ENCODE peak calls at places on chromosomes 13 and 19, in four cellular contexts. One of them, this sample, is unnamed. For H3K4me1 and H3K9me3, the result is how much of the 10 kb centered on the place peaks cover.

GRCh38 chr19:22605275-22606211 is 28.6 kb upstream of the ZNF492 start:
- DNase-seq in stomach: no peak
- DNase-seq in upper lobe of right lung: no peak
- DNase-seq in Peyer's patch: no peak
- DNase-seq in this sample: no peak

GRCh38 chr19:54388001-54388802 is 23.5 kb upstream of the LAIR1 start:
- DNase-seq in stomach: no peak
- DNase-seq in upper lobe of right lung: peak
- DNase-seq in Peyer's patch: peak
- DNase-seq in this sample: peak

GRCh38 chr13:26707122-26708006 is 53.2 kb downstream of the GPR12 start:
- DNase-seq in stomach: no peak
- DNase-seq in upper lobe of right lung: no peak
- DNase-seq in Peyer's patch: no peak
- DNase-seq in this sample: peak

GRCh38 chr19:57161985-57162544 is 5.2 kb downstream of the DUXA start:
- DNase-seq in stomach: no peak
- DNase-seq in upper lobe of right lung: no peak
- DNase-seq in Peyer's patch: no peak
- DNase-seq in this sample: no peak

GRCh38 chr19:50728084-50728737 is 5.0 kb downstream of the CLEC11A start:
- DNase-seq in stomach: peak
- DNase-seq in upper lobe of right lung: peak
- DNase-seq in Peyer's patch: peak
- DNase-seq in this sample: peak

GRCh38 chr13:51733656-51734334 is 70.2 kb downstream of the DHRS12 start:
- DNase-seq in stomach: no peak
- DNase-seq in upper lobe of right lung: no peak
- DNase-seq in Peyer's patch: no peak
- DNase-seq in this sample: no peak

GRCh38 chr13:50123862-50124535 is 108.8 kb downstream of the KCNRG start:
- DNase-seq in stomach: peak
- DNase-seq in upper lobe of right lung: peak
- DNase-seq in Peyer's patch: peak
- DNase-seq in this sample: peak

GRCh38 chr19:51031880-51032225 is 2.9 kb downstream of the KLK12 start:
- DNase-seq in stomach: no peak
- DNase-seq in upper lobe of right lung: peak
- DNase-seq in Peyer's patch: no peak
- DNase-seq in this sample: no peak

GRCh38 chr19:16076958-16077611 is 790 bp downstream of the TPM4 start:
- DNase-seq in stomach: peak
- DNase-seq in upper lobe of right lung: peak
- DNase-seq in Peyer's patch: peak
- DNase-seq in this sample: peak

GRCh38 chr13:77565635-77566034 is 30.1 kb downstream of the SCEL start:
- DNase-seq in stomach: no peak
- DNase-seq in upper lobe of right lung: no peak
- DNase-seq in Peyer's patch: no peak
- DNase-seq in this sample: no peak

GRCh38 chr13:111006508-111007031 is 91.7 kb upstream of the ANKRD10 start:
- DNase-seq in stomach: no peak
- DNase-seq in upper lobe of right lung: peak
- DNase-seq in Peyer's patch: peak
- DNase-seq in this sample: no peak

GRCh38 chr13:111917086-111917485 is 149.9 kb upstream of the SOX1 start:
- DNase-seq in stomach: no peak
- DNase-seq in upper lobe of right lung: peak
- DNase-seq in Peyer's patch: peak
- DNase-seq in this sample: no peak

GRCh38 chr13:99269627-99270252 is 11.6 kb upstream of the GPR18 start:
- DNase-seq in stomach: no peak
- DNase-seq in upper lobe of right lung: no peak
- DNase-seq in Peyer's patch: peak
- DNase-seq in this sample: no peak

GRCh38 chr13:30932481-30933333 is at the start of gene TEX26:
- DNase-seq in stomach: no peak
- DNase-seq in upper lobe of right lung: no peak
- DNase-seq in Peyer's patch: no peak
- DNase-seq in this sample: no peak

GRCh38 chr13:112069727-112070300 is 2.9 kb downstream of the SOX1 start:
- DNase-seq in stomach: no peak
- DNase-seq in upper lobe of right lung: no peak
- DNase-seq in Peyer's patch: no peak
- DNase-seq in this sample: no peak

GRCh38 chr19:13850910-13851753 is 25.8 kb upstream of the NANOS3 start:
- DNase-seq in stomach: peak
- DNase-seq in upper lobe of right lung: peak
- DNase-seq in Peyer's patch: peak
- DNase-seq in this sample: peak

GRCh38 chr13:26220575-26220974 is 1.5 kb downstream of the RNF6 start:
- DNase-seq in stomach: no peak
- DNase-seq in upper lobe of right lung: no peak
- DNase-seq in Peyer's patch: no peak
- DNase-seq in this sample: no peak

GRCh38 chr13:111283991-111284390 is 36.5 kb upstream of the TEX29 start:
- DNase-seq in stomach: no peak
- DNase-seq in upper lobe of right lung: no peak
- DNase-seq in Peyer's patch: no peak
- DNase-seq in this sample: no peak

GRCh38 chr13:113239986-113240385 is 30.6 kb downstream of the CUL4A start:
- DNase-seq in stomach: no peak
- DNase-seq in upper lobe of right lung: no peak
- DNase-seq in Peyer's patch: no peak
- DNase-seq in this sample: no peak

GRCh38 chr13:28136916-28137315 is 1.4 kb upstream of the PAN3 start:
- DNase-seq in stomach: no peak
- DNase-seq in upper lobe of right lung: no peak
- DNase-seq in Peyer's patch: no peak
- DNase-seq in this sample: no peak

GRCh38 chr13:74246398-74246975 is 112.3 kb upstream of the KLF12 start:
- DNase-seq in stomach: no peak
- DNase-seq in upper lobe of right lung: no peak
- DNase-seq in Peyer's patch: no peak
- DNase-seq in this sample: peak

GRCh38 chr19:723247-723646 is 14.5 kb downstream of the PALM start:
- DNase-seq in stomach: no peak
- DNase-seq in upper lobe of right lung: no peak
- DNase-seq in Peyer's patch: no peak
- DNase-seq in this sample: no peak

GRCh38 chr13:75666646-75667351 is 30.7 kb downstream of the LMO7 start:
- DNase-seq in stomach: no peak
- DNase-seq in upper lobe of right lung: no peak
- DNase-seq in Peyer's patch: no peak
- DNase-seq in this sample: no peak

GRCh38 chr19:31146546-31147183 is 202.6 kb downstream of the TSHZ3 start:
- DNase-seq in stomach: no peak
- DNase-seq in upper lobe of right lung: no peak
- DNase-seq in Peyer's patch: no peak
- DNase-seq in this sample: no peak

GRCh38 chr13:102608944-102609343 is 12.2 kb downstream of the TPP2 start:
- DNase-seq in stomach: no peak
- DNase-seq in upper lobe of right lung: no peak
- DNase-seq in Peyer's patch: no peak
- DNase-seq in this sample: no peak

GRCh38 chr13:71912524-71912923 is 45.5 kb upstream of the DACH1 start:
- DNase-seq in stomach: no peak
- DNase-seq in upper lobe of right lung: no peak
- DNase-seq in Peyer's patch: no peak
- DNase-seq in this sample: no peak

GRCh38 chr13:37546087-37546486 is 52.5 kb downstream of the POSTN start:
- DNase-seq in stomach: no peak
- DNase-seq in upper lobe of right lung: no peak
- DNase-seq in Peyer's patch: no peak
- DNase-seq in this sample: no peak

GRCh38 chr19:16252459-16253205 is 54.9 kb downstream of the AP1M1 start:
- DNase-seq in stomach: no peak
- DNase-seq in upper lobe of right lung: no peak
- DNase-seq in Peyer's patch: peak
- DNase-seq in this sample: no peak

GRCh38 chr19:3682741-3683404 is 17.4 kb downstream of the PIP5K1C start:
- DNase-seq in stomach: no peak
- DNase-seq in upper lobe of right lung: no peak
- DNase-seq in Peyer's patch: no peak
- DNase-seq in this sample: peak

GRCh38 chr19:3687393-3687773 is 12.9 kb downstream of the PIP5K1C start:
- DNase-seq in stomach: no peak
- DNase-seq in upper lobe of right lung: no peak
- DNase-seq in Peyer's patch: no peak
- DNase-seq in this sample: no peak

GRCh38 chr19:3683866-3684816 is 16.1 kb downstream of the PIP5K1C start:
- DNase-seq in stomach: no peak
- DNase-seq in upper lobe of right lung: no peak
- DNase-seq in Peyer's patch: no peak
- DNase-seq in this sample: no peak

GRCh38 chr19:3683405-3683865 is 16.8 kb downstream of the PIP5K1C start:
- DNase-seq in stomach: no peak
- DNase-seq in upper lobe of right lung: no peak
- DNase-seq in Peyer's patch: no peak
- DNase-seq in this sample: no peak

DNA sequence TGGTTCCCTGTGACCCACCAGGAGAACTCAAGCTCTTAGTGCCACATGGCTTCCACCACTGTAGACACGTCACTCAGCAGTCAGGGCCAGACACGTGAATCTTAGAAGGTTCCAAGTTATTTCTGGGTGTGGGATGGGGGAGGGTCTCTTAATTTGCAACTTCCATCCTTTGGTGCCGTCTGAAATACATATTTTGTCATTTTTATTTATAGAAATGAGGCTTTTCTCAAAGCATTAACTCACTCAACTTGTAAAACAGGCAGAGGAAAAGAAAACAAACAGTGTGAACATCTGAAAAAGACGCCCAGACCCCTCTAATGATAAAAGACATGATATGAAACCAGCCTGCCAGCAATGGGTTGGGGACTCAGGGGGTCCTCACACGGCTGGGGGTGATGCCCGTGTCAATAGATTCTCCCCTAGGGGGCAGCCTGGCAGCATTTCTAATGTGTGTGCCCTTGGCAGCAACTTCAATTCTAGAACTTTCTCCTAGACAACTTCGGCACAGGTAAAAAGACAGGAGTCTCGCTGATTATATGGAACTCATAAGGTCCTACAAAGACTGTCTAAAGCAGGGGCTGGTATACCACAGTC is 15.4 kb downstream of the PIP5K1C start:
- DNase-seq in stomach: no peak
- DNase-seq in upper lobe of right lung: no peak
- DNase-seq in Peyer's patch: no peak
- DNase-seq in this sample: no peak
- H3K4me1 ChIP-seq in stomach: under half
- H3K4me1 ChIP-seq in upper lobe of right lung: under half
- H3K4me1 ChIP-seq in Peyer's patch: under half
- H3K4me1 ChIP-seq in this sample: under half

GRCh38 chr19:20661150-20661819 is at the start of gene ZNF626:
- DNase-seq in stomach: peak
- DNase-seq in upper lobe of right lung: peak
- DNase-seq in Peyer's patch: peak
- DNase-seq in this sample: peak

GRCh38 chr19:20664917-20665781 is 3.8 kb upstream of the ZNF626 start:
- DNase-seq in stomach: no peak
- DNase-seq in upper lobe of right lung: peak
- DNase-seq in Peyer's patch: no peak
- DNase-seq in this sample: no peak

GRCh38 chr19:20662421-20663105 is 1.2 kb upstream of the ZNF626 start:
- DNase-seq in stomach: no peak
- DNase-seq in upper lobe of right lung: no peak
- DNase-seq in Peyer's patch: no peak
- DNase-seq in this sample: no peak

DNA sequence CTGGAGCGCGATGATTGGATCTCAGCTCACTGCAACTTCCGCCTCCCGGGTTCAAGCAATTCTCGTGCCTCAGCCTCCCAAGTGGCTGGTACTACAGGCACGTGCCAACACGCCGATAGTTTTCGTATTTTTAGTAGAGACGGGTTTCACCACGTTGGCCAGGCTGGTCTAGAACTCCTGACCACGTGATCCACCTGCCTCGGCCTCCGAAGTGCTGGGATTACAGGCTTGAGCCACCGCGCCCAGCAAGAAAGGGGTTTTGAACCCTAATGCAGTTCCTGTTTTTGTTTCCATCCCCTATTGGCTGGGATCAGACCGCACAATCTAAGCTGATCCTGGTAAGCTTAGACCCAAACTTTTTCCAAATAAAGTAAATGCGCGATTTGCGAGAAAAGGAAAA is 898 bp downstream of the ZNF626 start:
- DNase-seq in stomach: no peak
- DNase-seq in upper lobe of right lung: no peak
- DNase-seq in Peyer's patch: no peak
- DNase-seq in this sample: no peak
- H3K9me3 ChIP-seq in stomach: under half
- H3K9me3 ChIP-seq in upper lobe of right lung: under half
- H3K9me3 ChIP-seq in Peyer's patch: under half
- H3K9me3 ChIP-seq in this sample: under half

GRCh38 chr19:10007366-10007765 is 2.9 kb downstream of the COL5A3 start:
- DNase-seq in stomach: no peak
- DNase-seq in upper lobe of right lung: no peak
- DNase-seq in Peyer's patch: no peak
- DNase-seq in this sample: no peak

GRCh38 chr19:10007811-10008211 is 2.5 kb downstream of the COL5A3 start:
- DNase-seq in stomach: no peak
- DNase-seq in upper lobe of right lung: no peak
- DNase-seq in Peyer's patch: no peak
- DNase-seq in this sample: no peak

GRCh38 chr19:10005632-10006334 is 4.5 kb downstream of the COL5A3 start:
- DNase-seq in stomach: no peak
- DNase-seq in upper lobe of right lung: no peak
- DNase-seq in Peyer's patch: no peak
- DNase-seq in this sample: no peak

GRCh38 chr19:10006752-10007323 is 3.5 kb downstream of the COL5A3 start:
- DNase-seq in stomach: no peak
- DNase-seq in upper lobe of right lung: no peak
- DNase-seq in Peyer's patch: no peak
- DNase-seq in this sample: no peak

GRCh38 chr19:10006335-10006708 is 4.0 kb downstream of the COL5A3 start:
- DNase-seq in stomach: no peak
- DNase-seq in upper lobe of right lung: no peak
- DNase-seq in Peyer's patch: no peak
- DNase-seq in this sample: no peak
- H3K27ac ChIP-seq in stomach: peak
- H3K27ac ChIP-seq in upper lobe of right lung: peak
- H3K27ac ChIP-seq in Peyer's patch: peak
- H3K27ac ChIP-seq in this sample: no peak

DNA sequence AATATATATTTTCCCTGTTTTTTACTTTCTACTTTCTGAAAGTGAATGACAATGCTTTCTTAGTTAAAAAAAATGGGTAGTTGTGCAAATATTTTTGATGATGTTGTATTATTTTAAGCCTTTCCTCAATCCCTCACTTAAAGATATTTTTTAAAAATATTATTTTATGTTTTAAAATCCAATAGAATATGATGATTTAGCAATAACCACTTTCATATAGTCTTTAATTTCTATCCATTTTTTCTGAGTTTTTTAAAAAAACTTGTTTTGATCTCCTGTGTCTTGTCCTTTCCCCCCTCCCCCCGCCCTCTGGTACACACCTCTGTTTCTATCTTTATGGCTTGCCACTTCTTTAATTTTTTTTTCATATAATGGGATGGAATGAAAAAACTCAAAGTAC is 362.0 kb upstream of the SLITRK6 start:
- DNase-seq in stomach: no peak
- DNase-seq in upper lobe of right lung: no peak
- DNase-seq in Peyer's patch: no peak
- DNase-seq in this sample: no peak
- H3K4me1 ChIP-seq in stomach: under half
- H3K4me1 ChIP-seq in upper lobe of right lung: under half
- H3K4me1 ChIP-seq in Peyer's patch: under half
- H3K4me1 ChIP-seq in this sample: under half